ENCODE peak calls at places on chromosomes 3 and 15, in six cellular contexts. B is stimulated activated CD8-positive, alpha-beta memory T cell treated with anti-CD3 and anti-CD28 coated beads, Interleukin-4, amount 100 ng/mL, for 1 hour; D is activated CD8-positive, alpha-beta memory T cell treated with anti-CD3 and anti-CD28 coated beads, Interleukin-2, amount 10 ng/mL, durations not matched to agents 7 days and 5 days; M is dorsolateral prefrontal cortex; X is CD8-positive, alpha-beta memory T cell; V is foreskin fibroblast. W is an unnamed sample.

GRCh38 chr15:66212471-66212870 is 41.1 kb downstream of the MEGF11 start:
- DNase-seq in M (no peak), D (no peak), V (no peak), B (no peak), X (no peak), W (no peak)

GRCh38 chr15:99102332-99103235 is 2.3 kb upstream of the SYNM start:
- DNase-seq in D (no peak), B (no peak), M (no peak), V (no peak), X (no peak), W (peak)

GRCh38 chr15:71374607-71375352 is 259.5 kb downstream of the THSD4 start:
- DNase-seq in X (no peak), B (no peak), V (peak), M (no peak), D (no peak), W (no peak)

GRCh38 chr3:132464066-132464465 is 46.8 kb downstream of the DNAJC13 start:
- DNase-seq in X (no peak), B (no peak), M (no peak), V (peak), D (no peak), W (no peak)

GRCh38 chr3:151431940-151432339 is 28.9 kb downstream of the IGSF10 start:
- DNase-seq in B (no peak), V (peak), D (no peak), X (no peak), M (no peak), W (no peak)

GRCh38 chr3:169695051-169695450 is 31.5 kb upstream of the MECOM start:
- DNase-seq in B (no peak), X (no peak), V (no peak), M (no peak), D (no peak), W (no peak)

GRCh38 chr3:187896664-187897063 is 151.4 kb upstream of the BCL6 start:
- DNase-seq in D (no peak), X (no peak), M (no peak), B (no peak), V (no peak), W (no peak)

GRCh38 chr3:9195390-9195789 is 54.1 kb downstream of the SRGAP3 start:
- DNase-seq in V (no peak), X (no peak), B (no peak), D (no peak), M (no peak), W (no peak)